ENCODE peak calls at places on chromosomes 6 and 20, in six cellular contexts. S, V, Y, G, O and M are unnamed samples.

GRCh38 chr20:13644010-13644409 is 5.3 kb upstream of the TASP1 start:
- DNase-seq in S (no peak), V (no peak), Y (no peak), G (no peak), O (peak), M (no peak)

GRCh38 chr6:105740946-105741605 is 338.2 kb upstream of the PREP start:
- DNase-seq in S (no peak), V (no peak), Y (no peak), G (no peak), O (peak), M (no peak)

GRCh38 chr20:634526-634925 is 18.5 kb downstream of the SRXN1 start:
- DNase-seq in S (no peak), V (no peak), Y (no peak), G (no peak), O (no peak), M (peak)

GRCh38 chr20:34315236-34315635 is 12.1 kb upstream of the AHCY start:
- DNase-seq in S (no peak), V (no peak), Y (no peak), G (no peak), O (no peak), M (no peak)

GRCh38 chr6:44727651-44728630 is 340.4 kb downstream of the CDC5L start:
- DNase-seq in S (no peak), V (no peak), Y (no peak), G (no peak), O (no peak), M (no peak)

GRCh38 chr20:64049887-64050260 is 435 bp upstream of the SOX18 start:
- DNase-seq in S (no peak), V (no peak), Y (no peak), G (no peak), O (no peak), M (no peak)

GRCh38 chr20:50224553-50225255 is 34.1 kb downstream of the CEBPB start:
- DNase-seq in S (peak), V (no peak), Y (peak), G (peak), O (peak), M (no peak)

GRCh38 chr6:44115866-44116265 is 11.4 kb downstream of the MRPL14 start:
- DNase-seq in S (no peak), V (no peak), Y (no peak), G (no peak), O (peak), M (no peak)

DNA sequence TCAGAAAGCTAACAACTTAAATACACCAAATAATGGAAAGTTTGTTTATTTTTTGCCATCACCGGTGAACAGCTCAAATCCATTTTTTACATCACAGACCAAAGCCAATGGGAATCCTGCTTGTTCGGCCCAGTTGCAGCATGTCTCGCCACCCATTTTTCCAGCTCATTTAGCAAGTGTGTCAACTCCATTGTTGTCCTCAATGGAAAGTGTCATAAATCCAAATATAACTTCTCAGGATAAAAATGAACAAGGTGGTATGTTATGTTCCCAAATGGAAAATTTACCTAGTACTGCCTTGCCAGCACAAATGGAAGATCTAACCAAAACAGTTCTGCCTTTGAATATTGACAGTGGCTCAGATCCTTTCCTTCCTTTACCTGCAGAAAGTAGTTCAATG is 65.3 kb upstream of the SMIM8 start:
- DNase-seq in S (no peak), V (no peak), Y (no peak), G (no peak), O (no peak), M (no peak)
- H3K27ac ChIP-seq in S (no peak), V (no peak), Y (no peak), G (no peak), O (no peak), M (no peak)

GRCh38 chr6:156794963-156795362 is 17.8 kb downstream of the ARID1B start:
- DNase-seq in S (no peak), V (no peak), Y (no peak), G (no peak), O (no peak), M (no peak)
- H3K27ac ChIP-seq in S (no peak), V (no peak), Y (no peak), G (no peak), O (no peak), M (no peak)

DNA sequence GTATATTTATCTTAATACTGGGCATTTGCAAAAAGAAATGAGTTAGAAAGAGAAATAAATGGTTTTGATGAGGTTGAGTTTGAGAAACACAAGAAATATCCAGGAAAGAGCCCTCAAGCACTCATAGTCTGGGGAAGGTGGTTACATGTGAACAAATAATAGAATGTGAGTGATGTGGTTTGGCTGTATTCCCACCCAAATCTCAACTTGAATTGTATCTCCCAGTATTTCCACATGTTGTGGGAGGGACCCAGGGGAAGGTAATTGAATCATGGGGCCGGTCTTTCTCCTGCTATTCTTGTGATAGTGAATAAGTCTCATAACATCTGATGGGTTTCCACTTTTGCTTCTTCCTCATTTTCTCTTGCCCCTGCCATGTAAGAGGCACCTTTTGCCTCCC is 334.1 kb downstream of the COL12A1 start:
- DNase-seq in S (no peak), V (no peak), Y (no peak), G (no peak), O (peak), M (no peak)
- H3K27ac ChIP-seq in S (no peak), V (no peak), Y (no peak), G (no peak), O (no peak), M (no peak)

DNA sequence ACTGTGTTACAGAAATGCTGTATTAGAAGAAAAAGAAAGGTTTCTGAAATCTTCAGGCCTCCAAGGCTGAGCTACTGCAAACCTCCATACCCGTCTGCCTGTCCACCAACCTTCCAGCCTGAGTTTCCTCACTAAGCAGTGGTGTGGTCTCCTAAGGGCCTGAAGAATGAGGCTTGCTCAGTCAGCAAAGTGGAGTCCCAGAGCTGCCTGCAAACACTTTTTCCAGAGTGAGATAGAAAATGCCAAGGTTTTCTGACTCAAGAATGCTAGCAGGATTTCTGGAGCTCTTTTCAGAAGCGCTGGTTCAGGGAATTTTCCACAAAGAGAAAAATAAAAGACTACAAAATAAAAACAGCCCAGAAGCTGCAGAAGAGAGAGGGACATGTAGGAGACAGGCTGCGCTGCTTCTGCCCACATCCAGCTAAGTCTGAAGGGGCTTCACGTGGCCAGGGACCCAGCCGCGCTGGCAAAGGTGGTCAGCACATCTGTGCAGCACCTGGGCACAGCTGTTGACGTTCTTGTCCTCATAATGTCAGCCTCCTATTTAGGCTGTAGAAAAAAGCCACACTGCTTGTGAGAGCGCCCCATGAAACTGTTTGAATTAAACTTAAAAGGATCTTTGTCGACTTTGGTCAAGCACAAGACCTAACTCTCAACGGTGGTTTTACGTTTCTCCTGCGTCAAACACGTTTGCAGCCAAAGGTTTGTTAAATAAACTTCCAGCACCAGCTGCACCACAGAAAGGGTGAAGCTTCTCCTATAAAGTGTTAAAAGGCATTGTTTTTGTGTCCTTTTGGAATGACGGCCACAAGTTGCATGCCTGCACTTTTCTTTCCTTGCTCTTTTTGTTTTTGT is 209.0 kb downstream of the THBS2 start:
- DNase-seq in S (no peak), V (no peak), Y (no peak), G (no peak), O (no peak), M (no peak)
- H3K27ac ChIP-seq in S (no peak), V (no peak), Y (no peak), G (peak), O (no peak), M (no peak)

GRCh38 chr20:47774081-47774777 is 11.1 kb downstream of the SULF2 start:
- DNase-seq in S (peak), V (peak), Y (no peak), G (no peak), O (no peak), M (no peak)

GRCh38 chr20:47775039-47775438 is 10.2 kb downstream of the SULF2 start:
- DNase-seq in S (no peak), V (no peak), Y (no peak), G (no peak), O (no peak), M (no peak)

GRCh38 chr20:47776639-47777038 is 8.6 kb downstream of the SULF2 start:
- DNase-seq in S (no peak), V (no peak), Y (no peak), G (no peak), O (no peak), M (no peak)

GRCh38 chr20:47770931-47771330 is 14.3 kb downstream of the SULF2 start:
- DNase-seq in S (no peak), V (no peak), Y (no peak), G (no peak), O (no peak), M (no peak)

DNA sequence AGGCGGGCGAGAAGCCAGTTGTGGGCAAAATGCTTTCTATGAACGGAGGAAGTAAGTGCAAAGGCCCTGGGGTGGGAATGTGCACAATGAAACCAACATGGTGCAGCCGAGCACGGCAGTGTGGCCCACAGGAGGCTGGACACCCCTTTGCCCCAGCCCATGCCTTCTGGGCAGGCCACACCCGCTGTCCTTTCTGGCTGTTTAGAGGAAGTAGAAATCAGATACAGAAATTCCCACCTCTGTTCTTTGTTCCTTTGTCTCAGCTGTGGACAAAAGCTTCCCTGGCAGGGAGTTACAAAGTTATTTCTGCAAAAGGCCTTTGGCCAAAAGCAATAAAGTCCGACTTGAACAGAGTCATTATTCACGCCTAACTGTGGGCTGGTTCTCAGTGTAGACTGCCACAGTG is 11.9 kb downstream of the SULF2 start:
- DNase-seq in S (peak), V (peak), Y (no peak), G (no peak), O (peak), M (no peak)
- H3K27ac ChIP-seq in S (peak), V (peak), Y (peak), G (no peak), O (no peak), M (no peak)

GRCh38 chr20:53941680-53942079 is 128.7 kb downstream of the BCAS1 start:
- DNase-seq in S (no peak), V (no peak), Y (no peak), G (no peak), O (no peak), M (no peak)
- H3K27ac ChIP-seq in S (peak), V (peak), Y (no peak), G (no peak), O (peak), M (peak)